ENCODE peak calls at places on chromosomes 11 and 22, in five cellular contexts. V is foreskin melanocyte, T is ACHN, R is MM.1S, L is NCI-H1105. Q is an unnamed sample.

GRCh38 chr11:90722552-90723190 is 499.8 kb upstream of the CHORDC1 start:
- DNase-seq in V (no peak), T (no peak), R (no peak), L (no peak), Q (no peak)

GRCh38 chr11:93668171-93668570 is 6.7 kb downstream of the CEP295 start:
- DNase-seq in V (no peak), T (peak), R (no peak), L (no peak), Q (no peak)

GRCh38 chr22:50032941-50033601 is 20.5 kb upstream of the IL17REL start:
- DNase-seq in V (no peak), T (no peak), R (no peak), L (no peak), Q (no peak)

GRCh38 chr11:125063429-125064043 is 431 bp downstream of the SLC37A2 start:
- DNase-seq in V (no peak), T (no peak), R (no peak), L (no peak), Q (no peak)

GRCh38 chr11:67484847-67485311 is 2.1 kb downstream of the AIP start:
- DNase-seq in V (no peak), T (no peak), R (no peak), L (no peak), Q (no peak)

GRCh38 chr11:105004021-105004420 is 18.9 kb downstream of the CASP5 start:
- DNase-seq in V (no peak), T (no peak), R (no peak), L (no peak), Q (no peak)

GRCh38 chr22:27996529-27996925 is 77.5 kb upstream of the PITPNB start:
- DNase-seq in V (no peak), T (no peak), R (no peak), L (no peak), Q (no peak)

GRCh38 chr22:25777870-25778269 is 35.9 kb downstream of the MYO18B start:
- DNase-seq in V (peak), T (peak), R (no peak), L (no peak), Q (no peak)

GRCh38 chr11:124807201-124807600 is 7.0 kb upstream of the MSANTD2 start:
- DNase-seq in V (peak), T (no peak), R (no peak), L (no peak), Q (no peak)

GRCh38 chr11:104238916-104239315 is 75.0 kb upstream of the PDGFD start:
- DNase-seq in V (no peak), T (no peak), R (no peak), L (no peak), Q (no peak)

GRCh38 chr22:28297504-28297903 is 378.4 kb upstream of the PITPNB start:
- DNase-seq in V (peak), T (no peak), R (peak), L (no peak), Q (no peak)

GRCh38 chr11:67270256-67271211 is 4.3 kb downstream of the GRK2 start:
- DNase-seq in V (no peak), T (no peak), R (no peak), L (no peak), Q (no peak)

GRCh38 chr11:45560153-45560934 is 105.1 kb downstream of the CHST1 start:
- DNase-seq in V (no peak), T (no peak), R (no peak), L (peak), Q (no peak)

GRCh38 chr11:73327812-73328364 is 19.8 kb downstream of the ARHGEF17 start:
- DNase-seq in V (no peak), T (no peak), R (no peak), L (no peak), Q (no peak)

GRCh38 chr11:19441752-19442553 is 201.2 kb upstream of the E2F8 start:
- DNase-seq in V (no peak), T (peak), R (peak), L (no peak), Q (no peak)